ENCODE peak calls at places on chromosome X, in four cellular contexts. F is left ventricle myocardium inferior; R is CD8-positive, alpha-beta T cell; M is psoas muscle. A is an unnamed sample. For H3K27me3 and H3K9me3, the result is how much of the 10 kb centered on the place peaks cover.

GRCh38 chrX:137051978-137052640 is 18.3 kb upstream of the GPR101 start:
- DNase-seq in F (peak), R (peak), M (peak), A (peak)

GRCh38 chrX:39491548-39492297 is 606.0 kb downstream of the BCOR start:
- DNase-seq in F (no peak), R (peak), M (no peak), A (no peak)

GRCh38 chrX:17635231-17635630 is 102.1 kb upstream of the SCML1 start:
- DNase-seq in F (no peak), R (no peak), M (no peak), A (no peak)

GRCh38 chrX:112587194-112587593 is 92.5 kb downstream of the LHFPL1 start:
- DNase-seq in F (no peak), R (no peak), M (no peak), A (no peak)

GRCh38 chrX:109886122-109886761 is 116.7 kb upstream of the TMEM164 start:
- DNase-seq in F (peak), R (peak), M (no peak), A (peak)

GRCh38 chrX:40154229-40154852 is 56.6 kb upstream of the BCOR start:
- DNase-seq in F (peak), R (no peak), M (no peak), A (peak)

GRCh38 chrX:47743504-47743903 is 84.5 kb upstream of the UXT start:
- DNase-seq in F (no peak), R (no peak), M (no peak), A (no peak)

GRCh38 chrX:130874751-130875150 is 28.3 kb downstream of the ENOX2 start:
- DNase-seq in F (no peak), R (no peak), M (no peak), A (no peak)

GRCh38 chrX:10199212-10199611 is 42.4 kb downstream of the CLCN4 start:
- DNase-seq in F (peak), R (no peak), M (peak), A (peak)

GRCh38 chrX:275476-275966 is 5.7 kb upstream of the PLCXD1 start:
- DNase-seq in F (no peak), R (no peak), M (no peak), A (no peak)

GRCh38 chrX:120380699-120381098 is 18.8 kb downstream of the ATP1B4 start:
- DNase-seq in F (no peak), R (no peak), M (no peak), A (no peak)

GRCh38 chrX:41382699-41383645 is 49.0 kb downstream of the DDX3X start:
- DNase-seq in F (no peak), R (no peak), M (no peak), A (no peak)

GRCh38 chrX:4263005-4263404 is 549.6 kb upstream of the PRKX start:
- DNase-seq in F (no peak), R (no peak), M (no peak), A (no peak)

GRCh38 chrX:17525762-17526555 is 151.0 kb downstream of the NHS start:
- DNase-seq in F (no peak), R (no peak), M (no peak), A (no peak)

GRCh38 chrX:128653524-128653923 is 601.3 kb upstream of the ACTRT1 start:
- DNase-seq in F (no peak), R (no peak), M (no peak), A (no peak)

GRCh38 chrX:17613979-17614572 is 123.2 kb upstream of the SCML1 start:
- DNase-seq in F (no peak), R (no peak), M (no peak), A (peak)

GRCh38 chrX:39309018-39309620 is 507.9 kb downstream of the MID1IP1 start:
- DNase-seq in F (no peak), R (no peak), M (no peak), A (peak)

GRCh38 chrX:11629593-11630211 is 36.0 kb downstream of the ARHGAP6 start:
- DNase-seq in F (peak), R (no peak), M (peak), A (no peak)

GRCh38 chrX:54067741-54068140 is 23.5 kb upstream of the PHF8 start:
- DNase-seq in F (no peak), R (no peak), M (no peak), A (no peak)

DNA sequence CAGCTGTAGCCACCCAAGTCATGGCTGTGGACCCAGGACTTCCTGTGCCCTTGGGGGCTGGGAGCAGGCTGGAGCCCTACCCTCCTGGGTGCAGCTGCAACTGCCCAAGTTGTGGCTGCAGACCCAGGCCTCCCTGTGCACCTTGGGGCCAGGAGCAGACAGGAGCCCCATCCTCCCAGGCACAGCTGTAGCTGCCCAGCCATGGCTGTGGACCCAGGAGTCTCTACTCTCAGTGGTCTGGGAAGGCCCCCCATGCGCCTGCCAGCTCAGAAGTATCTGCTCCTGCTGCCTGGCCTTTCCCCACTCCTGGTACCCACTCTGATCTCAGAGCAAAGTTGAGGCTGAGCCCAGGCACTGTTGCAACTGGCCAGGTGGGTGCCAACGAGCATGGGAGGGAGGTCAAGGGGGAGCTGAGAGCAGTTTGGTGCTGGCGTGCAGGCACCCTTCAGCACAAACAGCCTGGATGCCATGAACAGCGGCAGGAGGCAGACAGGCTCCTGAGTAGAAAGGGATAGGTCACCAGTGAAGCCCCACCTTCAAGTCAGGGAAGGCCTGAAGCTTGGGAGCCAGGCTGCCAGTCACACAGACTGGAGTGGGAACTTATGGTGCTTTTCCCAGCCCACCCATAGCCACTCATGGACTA is 21.5 kb downstream of the PRRG1 start:
- DNase-seq in F (no peak), R (no peak), M (no peak), A (no peak)
- H3K27ac ChIP-seq in F (no peak), R (no peak), M (peak), A (no peak)

GRCh38 chrX:31436424-31436823 is 364.6 kb upstream of the FTHL17 start:
- DNase-seq in F (no peak), R (no peak), M (no peak), A (no peak)
- H3K27me3 ChIP-seq in F (under half), R (under half), M (under half), A (under half)

GRCh38 chrX:153394595-153394994 is 6.6 kb downstream of the PNMA6E start:
- DNase-seq in F (no peak), R (no peak), M (no peak), A (no peak)

GRCh38 chrX:153396320-153397195 is 4.6 kb downstream of the PNMA6E start:
- DNase-seq in F (no peak), R (no peak), M (no peak), A (no peak)

GRCh38 chrX:153388722-153389459 is 12.3 kb downstream of the PNMA6E start:
- DNase-seq in F (no peak), R (no peak), M (no peak), A (peak)

GRCh38 chrX:153395613-153396319 is 5.4 kb downstream of the PNMA6E start:
- DNase-seq in F (no peak), R (no peak), M (no peak), A (no peak)

GRCh38 chrX:153392642-153393321 is 8.4 kb downstream of the PNMA6E start:
- DNase-seq in F (no peak), R (no peak), M (no peak), A (no peak)
- H3K9me3 ChIP-seq in F (under half), R (under half), M (under half), A (under half)

GRCh38 chrX:2549874-2550273 is 49.1 kb upstream of the DHRSX start:
- DNase-seq in F (no peak), R (no peak), M (no peak), A (no peak)
- H3K27ac ChIP-seq in F (no peak), R (no peak), M (no peak), A (no peak)

GRCh38 chrX:151878574-151878973 is 34.1 kb upstream of the MAGEA4 start:
- DNase-seq in F (no peak), R (no peak), M (no peak), A (no peak)

GRCh38 chrX:151879856-151880255 is 32.8 kb upstream of the MAGEA4 start:
- DNase-seq in F (no peak), R (no peak), M (no peak), A (no peak)

GRCh38 chrX:151873096-151873495 is 39.6 kb upstream of the MAGEA4 start:
- DNase-seq in F (no peak), R (no peak), M (no peak), A (no peak)

GRCh38 chrX:151871244-151871643 is 41.4 kb upstream of the MAGEA4 start:
- DNase-seq in F (no peak), R (no peak), M (no peak), A (peak)

GRCh38 chrX:151875270-151876026 is 37.2 kb upstream of the MAGEA4 start:
- DNase-seq in F (peak), R (no peak), M (no peak), A (peak)
- H3K27me3 ChIP-seq in F (under half), R (under half), M (under half), A (under half)

GRCh38 chrX:151791961-151792360 is 57.4 kb downstream of the CNGA2 start:
- DNase-seq in F (no peak), R (no peak), M (no peak), A (no peak)
- H3K9me3 ChIP-seq in F (under half), R (under half), M (under half), A (under half)

A was measured in adrenal gland.